ENCODE peak calls at places on chromosomes 7 and 10, in eight cellular contexts. T is dorsolateral prefrontal cortex, D is A549, R is Caco-2, M is WERI-Rb-1, C is GM10248, J is fibroblast of lung, G is kidney epithelial cell. X is an unnamed sample.

GRCh38 chr7:1144269-1144771 is 15.7 kb downstream of the ZFAND2A start:
- DNase-seq in J (peak), G (no peak), M (no peak), T (peak), D (peak), C (peak), R (peak), X (no peak)

GRCh38 chr10:119131512-119132240 is 27.8 kb downstream of the DENND10 start:
- DNase-seq in J (no peak), M (peak), R (no peak), D (peak), C (peak), T (no peak), G (no peak), X (no peak)

GRCh38 chr7:73436031-73436929 is 2.7 kb downstream of the FZD9 start:
- DNase-seq in D (peak), R (peak), C (no peak), T (no peak), G (no peak), M (peak), J (no peak), X (peak)

GRCh38 chr7:150322833-150323681 is at the start of the genes ACTR3C and LRRC61:
- DNase-seq in G (no peak), D (no peak), T (no peak), R (peak), M (peak), J (peak), C (peak), X (no peak)

GRCh38 chr10:988667-989545 is 672 bp downstream of the GTPBP4 start:
- DNase-seq in C (peak), J (peak), D (no peak), R (no peak), M (no peak), G (no peak), T (no peak), X (no peak)

GRCh38 chr10:77421576-77421975 is 216.0 kb downstream of the KCNMA1 start:
- DNase-seq in D (no peak), M (no peak), J (no peak), C (no peak), R (no peak), T (no peak), G (no peak), X (no peak)

GRCh38 chr10:85719408-85719807 is 647.2 kb downstream of the GRID1 start:
- DNase-seq in G (no peak), M (no peak), C (no peak), R (no peak), J (no peak), T (no peak), D (no peak), X (no peak)

GRCh38 chr10:79243211-79244067 is 103.8 kb upstream of the PPIF start:
- DNase-seq in G (no peak), C (peak), M (peak), R (no peak), T (peak), D (no peak), J (peak), X (peak)

GRCh38 chr10:133400624-133401424 is 6.9 kb downstream of the MTG1 start:
- DNase-seq in M (no peak), D (no peak), C (peak), R (no peak), G (no peak), T (no peak), J (no peak), X (no peak)

GRCh38 chr7:82572195-82572880 is 128.8 kb upstream of the CACNA2D1 start:
- DNase-seq in G (peak), T (peak), D (peak), R (peak), C (peak), J (peak), M (peak), X (peak)

GRCh38 chr7:5420108-5420840 is 3.4 kb downstream of the TNRC18 start:
- DNase-seq in M (no peak), G (no peak), T (no peak), J (peak), D (no peak), C (no peak), R (no peak), X (peak)

GRCh38 chr10:36578306-36578705 is 547.1 kb upstream of the ANKRD30A start:
- DNase-seq in D (peak), G (no peak), T (no peak), R (no peak), J (peak), C (no peak), M (no peak), X (no peak)

GRCh38 chr7:4102231-4102841 is 579.8 kb upstream of the FOXK1 start:
- DNase-seq in D (no peak), C (no peak), M (no peak), J (no peak), R (no peak), T (no peak), G (no peak), X (no peak)

GRCh38 chr7:4100148-4100547 is 581.9 kb upstream of the FOXK1 start:
- DNase-seq in C (no peak), M (no peak), R (no peak), D (no peak), G (no peak), T (no peak), J (no peak), X (no peak)

GRCh38 chr7:4099651-4100050 is 582.4 kb upstream of the FOXK1 start:
- DNase-seq in T (no peak), C (no peak), D (no peak), J (no peak), G (no peak), R (no peak), M (no peak), X (no peak)

GRCh38 chr7:4100691-4101090 is 581.4 kb upstream of the FOXK1 start:
- DNase-seq in J (no peak), R (no peak), M (no peak), T (no peak), D (no peak), G (no peak), C (no peak), X (no peak)

DNA sequence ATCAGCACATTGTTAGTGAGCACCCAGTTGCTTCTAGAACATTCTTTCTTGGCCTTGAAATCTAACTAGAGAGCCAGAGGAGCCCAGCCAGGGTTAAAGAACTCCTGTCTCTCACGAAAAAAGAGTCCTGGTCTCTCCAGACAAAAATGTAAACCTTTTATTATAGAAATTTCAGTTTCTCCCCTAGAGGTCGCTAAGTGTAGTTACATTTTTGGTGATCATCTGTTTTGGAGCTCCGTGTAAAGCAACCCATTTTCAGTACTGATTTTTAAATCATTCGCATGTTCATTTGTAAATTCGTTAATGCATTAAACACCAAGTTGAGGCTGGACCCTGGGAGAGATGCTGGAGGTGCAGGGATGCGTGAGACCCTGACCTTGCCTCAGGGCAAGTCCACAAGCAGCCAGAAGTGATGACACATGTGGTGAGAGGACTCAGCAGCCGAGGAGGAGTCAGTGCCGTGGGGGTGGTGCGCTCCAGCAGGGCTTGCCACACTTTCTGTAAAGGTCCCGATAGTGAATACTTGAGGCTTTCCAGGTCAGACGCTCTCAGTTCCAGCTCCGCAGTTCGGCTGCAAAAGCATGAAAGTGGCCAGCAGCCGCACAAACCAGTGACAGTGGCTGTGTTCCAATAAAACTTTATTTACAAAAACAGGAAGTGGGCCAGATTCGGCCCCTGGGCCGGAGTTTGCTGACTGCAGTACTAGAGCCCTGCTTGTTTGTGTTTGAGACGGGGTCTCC is 578.6 kb upstream of the FOXK1 start:
- DNase-seq in M (no peak), D (peak), T (no peak), G (no peak), R (no peak), J (peak), C (no peak), X (no peak)
- TF ChIP-seq CTCF in M (no peak), D (peak), T (no peak), G (peak), R (no peak), J (peak), C (no peak), X (peak)

GRCh38 chr10:124719213-124719851 is 24.8 kb downstream of the FAM53B start:
- DNase-seq in R (no peak), M (peak), C (peak), G (no peak), T (peak), D (peak), J (peak), X (no peak)
- TF ChIP-seq CTCF in R (peak), M (peak), C (peak), G (peak), T (peak), D (no peak), J (peak), X (no peak)

DNA sequence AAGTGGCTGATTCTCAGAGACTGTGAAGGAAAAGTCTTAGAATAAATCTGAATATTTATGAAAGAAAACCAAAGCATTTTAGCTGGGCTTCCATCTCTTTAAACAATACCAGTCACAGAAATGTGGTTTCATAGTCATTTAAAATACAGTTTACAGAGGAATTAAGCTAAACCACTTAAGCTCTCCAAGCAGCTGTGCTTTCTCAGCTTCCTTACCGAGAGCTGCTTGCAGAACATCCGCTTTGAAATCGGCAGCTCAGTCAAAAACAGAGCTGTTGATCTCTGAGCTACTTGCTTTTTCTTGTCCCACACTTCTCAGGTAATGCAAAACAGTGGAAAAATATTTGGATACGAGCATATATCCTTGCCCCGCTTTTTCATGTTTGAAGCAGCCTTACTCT is 134.5 kb downstream of the DYNC1I1 start:
- DNase-seq in R (no peak), M (peak), T (no peak), D (no peak), G (no peak), C (no peak), J (no peak), X (no peak)
- TF ChIP-seq CTCF in R (no peak), M (no peak), T (no peak), D (no peak), G (no peak), C (no peak), J (no peak), X (no peak)

GRCh38 chr10:124092270-124093075 is 925 bp downstream of the CHST15 start:
- DNase-seq in C (peak), G (no peak), J (peak), M (peak), D (peak), R (peak), T (no peak), X (peak)
- TF ChIP-seq CTCF in C (no peak), G (no peak), J (no peak), M (peak), D (peak), R (peak), T (peak), X (no peak)

GRCh38 chr10:121900443-121901174 is 27.2 kb downstream of the ATE1 start:
- DNase-seq in R (peak), G (peak), J (peak), C (peak), D (peak), T (no peak), M (no peak), X (peak)
- TF ChIP-seq CTCF in R (peak), G (peak), J (peak), C (peak), D (peak), T (peak), M (peak), X (peak)

DNA sequence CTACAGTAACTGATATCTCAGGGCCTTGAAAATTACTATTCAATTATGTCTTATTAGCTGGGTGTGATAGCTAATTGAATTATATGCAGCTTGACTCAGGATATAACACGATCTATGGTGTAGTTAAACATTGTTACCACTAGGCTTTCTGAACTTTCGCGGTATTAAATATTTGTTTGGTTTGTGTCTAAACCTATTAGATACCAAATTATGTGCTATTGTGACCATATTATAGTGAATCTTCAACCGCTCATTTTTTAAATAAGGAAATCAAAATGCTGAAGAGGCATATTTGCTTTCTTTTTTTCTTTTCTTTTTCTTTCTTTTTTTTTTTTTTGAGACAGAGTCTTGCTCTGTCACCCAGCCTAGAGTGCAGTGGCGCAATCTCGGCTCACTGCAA is 99.3 kb upstream of the RSU1 start:
- DNase-seq in R (no peak), T (no peak), G (no peak), J (no peak), C (no peak), M (no peak), D (no peak), X (no peak)
- TF ChIP-seq CTCF in R (no peak), T (no peak), G (no peak), J (peak), C (no peak), M (no peak), D (no peak), X (no peak)